ENCODE peak calls at places on chromosome 4, in nine cellular contexts. Y is PC-3, L is brain microvascular endothelial cell, G is AG10803, D is neural crest cell, T is fibroblast of mammary gland, I is tibial artery, Z is mucosa of descending colon, X is fibroblast of lung. R is an unnamed sample.

GRCh38 chr4:185524888-185525863 is 10.1 kb downstream of the PDLIM3 start:
- DNase-seq in Y (peak; percentile 27), L (no peak), G (no peak), D (no peak), T (no peak), I (no peak), Z (no peak), X (peak; percentile 51), R (no peak)

GRCh38 chr4:69881173-69881773 is 21.3 kb upstream of the SULT1E1 start:
- DNase-seq in Y (peak; percentile 66), L (peak; percentile 46), G (peak; percentile 48), D (no peak), T (peak; percentile 74), I (peak; percentile 28), Z (no peak), X (peak; percentile 26), R (no peak)

GRCh38 chr4:169143335-169143734 is 127.4 kb downstream of the SH3RF1 start:
- DNase-seq in Y (no peak), L (no peak), G (no peak), D (no peak), T (no peak), I (no peak), Z (no peak), X (no peak), R (no peak)

GRCh38 chr4:133146574-133147198 is 2.4 kb upstream of the PCDH10 start:
- DNase-seq in Y (peak; percentile 59), L (peak; percentile 53), G (peak; percentile 35), D (peak; percentile 73), T (peak; percentile 50), I (no peak), Z (no peak), X (peak; percentile 53), R (no peak)

GRCh38 chr4:13627185-13627605 is 330 bp downstream of the BOD1L1 start:
- DNase-seq in Y (no peak), L (no peak), G (peak; percentile 5), D (no peak), T (peak; percentile 13), I (no peak), Z (peak; percentile 61), X (peak; percentile 19), R (no peak)

GRCh38 chr4:137601924-137602323 is 69.6 kb upstream of the PCDH18 start:
- DNase-seq in Y (peak; percentile 56), L (no peak), G (peak; percentile 22), D (no peak), T (no peak), I (no peak), Z (no peak), X (peak; percentile 42), R (no peak)

GRCh38 chr4:157575339-157575738 is 354.8 kb downstream of the GRIA2 start:
- DNase-seq in Y (no peak), L (no peak), G (no peak), D (no peak), T (no peak), I (no peak), Z (no peak), X (no peak), R (no peak)

GRCh38 chr4:181897935-181898334 is 345.3 kb upstream of the TENM3 start:
- DNase-seq in Y (no peak), L (peak; percentile 50), G (peak; percentile 78), D (no peak), T (peak; percentile 58), I (no peak), Z (no peak), X (peak; percentile 95), R (peak; percentile 82)

GRCh38 chr4:74410741-74411140 is 34.2 kb upstream of the AREG start:
- DNase-seq in Y (no peak), L (no peak), G (no peak), D (no peak), T (no peak), I (no peak), Z (no peak), X (peak; percentile 12), R (no peak)

DNA sequence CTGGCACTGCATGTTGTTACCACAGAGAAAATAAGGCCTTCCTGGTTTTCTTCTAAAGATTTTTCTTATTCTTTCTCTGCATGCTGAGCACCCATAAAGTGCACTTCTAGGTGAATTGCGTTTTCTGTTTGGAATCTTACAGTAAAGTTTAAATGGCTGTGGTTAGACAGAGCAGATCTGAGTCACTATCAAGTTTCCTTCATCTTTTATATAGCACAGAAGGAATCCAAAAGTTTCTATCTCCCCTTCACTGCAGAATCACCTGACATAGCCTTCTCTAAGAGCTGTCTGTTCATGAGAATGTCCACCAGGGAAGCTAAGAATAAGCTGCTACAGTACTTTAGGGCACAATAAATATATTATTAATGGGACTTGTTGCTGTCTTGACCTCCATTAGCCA is 455.5 kb upstream of the FAM241A start:
- DNase-seq in Y (no peak), L (no peak), G (peak; percentile 61), D (no peak), T (peak; percentile 21), I (no peak), Z (no peak), X (peak; percentile 52), R (peak; percentile 10)
- TF ChIP-seq CTCF in Y (no peak), L (no peak), G (no peak), D (no peak), T (no peak), I (no peak), Z (no peak), X (no peak), R (no peak)

GRCh38 chr4:102057122-102057521 is 266.6 kb downstream of the BANK1 start:
- DNase-seq in Y (no peak), L (no peak), G (no peak), D (no peak), T (no peak), I (no peak), Z (no peak), X (no peak), R (no peak)

GRCh38 chr4:102061133-102061532 is 270.6 kb downstream of the BANK1 start:
- DNase-seq in Y (no peak), L (no peak), G (no peak), D (no peak), T (no peak), I (no peak), Z (no peak), X (no peak), R (no peak)

DNA sequence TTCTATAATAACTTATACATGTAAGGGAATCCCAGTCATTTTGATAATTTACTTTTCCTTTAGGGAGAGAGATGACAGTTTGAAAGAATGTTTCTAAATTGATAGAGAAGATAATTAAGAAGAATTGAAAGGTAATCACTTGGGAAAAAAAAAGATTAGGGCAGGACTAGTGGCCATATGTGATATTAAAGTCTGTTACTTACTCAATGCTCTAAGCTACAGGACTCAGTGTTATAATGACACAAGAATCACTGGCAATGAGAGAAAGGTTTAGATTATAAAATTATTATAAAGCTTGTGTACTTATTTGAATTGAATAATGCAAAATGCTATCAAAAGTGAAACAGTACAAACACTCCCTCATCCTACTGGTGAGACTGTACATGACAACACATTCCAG is 265.3 kb downstream of the BANK1 start:
- DNase-seq in Y (no peak), L (no peak), G (no peak), D (no peak), T (no peak), I (no peak), Z (no peak), X (no peak), R (no peak)
- TF ChIP-seq CTCF in Y (peak; percentile 30), L (peak; percentile 8), G (no peak), D (peak; percentile 49), T (no peak), I (no peak), Z (no peak), X (no peak), R (no peak)

GRCh38 chr4:6063684-6064083 is 45.5 kb upstream of the C4orf50 start:
- DNase-seq in Y (no peak), L (no peak), G (no peak), D (no peak), T (no peak), I (no peak), Z (no peak), X (no peak), R (no peak)
- TF ChIP-seq CTCF in Y (no peak), L (no peak), G (no peak), D (no peak), T (no peak), I (no peak), Z (no peak), X (no peak), R (no peak)

GRCh38 chr4:926538-926937 is 5.6 kb downstream of the GAK start:
- DNase-seq in Y (peak; percentile 17), L (no peak), G (no peak), D (peak; percentile 41), T (peak; percentile 24), I (no peak), Z (no peak), X (no peak), R (no peak)
- TF ChIP-seq CTCF in Y (peak; percentile 42), L (peak; percentile 63), G (peak; percentile 49), D (peak; percentile 60), T (peak; percentile 43), I (no peak), Z (no peak), X (peak; percentile 52), R (peak; percentile 22)

GRCh38 chr4:7878323-7878722 is 61.3 kb downstream of the AFAP1 start:
- DNase-seq in Y (no peak), L (no peak), G (no peak), D (no peak), T (no peak), I (no peak), Z (no peak), X (no peak), R (no peak)

GRCh38 chr4:7877131-7877530 is 62.5 kb downstream of the AFAP1 start:
- DNase-seq in Y (no peak), L (no peak), G (no peak), D (no peak), T (no peak), I (no peak), Z (no peak), X (no peak), R (no peak)

GRCh38 chr4:7873881-7874280 is 65.8 kb downstream of the AFAP1 start:
- DNase-seq in Y (peak; percentile 30), L (no peak), G (no peak), D (no peak), T (no peak), I (no peak), Z (no peak), X (peak; percentile 33), R (no peak)

GRCh38 chr4:7874838-7875237 is 64.8 kb downstream of the AFAP1 start:
- DNase-seq in Y (no peak), L (no peak), G (no peak), D (no peak), T (no peak), I (no peak), Z (no peak), X (no peak), R (no peak)

DNA sequence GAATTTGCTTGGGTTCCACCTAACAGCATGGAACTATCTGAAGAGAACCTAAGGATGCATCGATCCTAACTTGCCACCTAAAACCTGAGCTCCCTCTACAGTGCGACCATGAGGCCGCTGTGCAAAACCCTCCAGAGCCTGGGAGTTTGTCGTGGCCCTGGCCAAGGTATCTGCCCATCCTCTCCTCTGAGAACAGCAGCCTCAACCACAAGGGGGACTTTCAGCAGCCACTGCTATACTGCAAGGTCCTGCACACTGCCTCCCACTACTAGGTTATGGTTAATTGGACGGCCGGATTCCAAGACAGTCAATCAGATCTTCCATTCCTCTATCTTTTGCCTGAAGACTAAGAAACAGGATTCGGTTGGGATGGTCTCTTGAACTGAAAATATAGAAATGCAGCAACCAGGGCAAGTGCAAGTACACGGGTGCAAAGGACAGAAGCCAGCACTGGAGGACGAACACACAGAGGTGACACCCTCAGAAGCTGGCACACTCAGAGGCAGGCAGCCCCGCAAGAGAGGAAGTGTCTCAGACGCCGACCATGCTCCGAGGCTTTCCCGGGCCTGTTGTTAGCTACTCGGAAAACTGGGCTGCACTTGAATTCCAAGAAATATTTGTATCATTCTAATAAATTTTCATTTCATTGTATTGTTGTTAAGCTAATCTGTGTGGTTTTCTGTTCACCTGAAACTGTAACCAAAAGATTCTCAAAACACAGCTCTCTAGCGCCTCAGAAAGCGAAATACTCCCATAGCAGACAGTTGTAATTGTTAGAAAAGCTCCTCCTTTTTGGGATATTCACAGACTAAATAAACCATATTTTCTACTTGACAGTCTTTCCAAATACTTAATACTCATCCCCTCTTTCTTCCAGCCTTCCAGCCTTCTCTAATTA is 63.3 kb downstream of the AFAP1 start:
- DNase-seq in Y (no peak), L (peak; percentile 70), G (peak; percentile 66), D (peak; percentile 8), T (peak; percentile 66), I (no peak), Z (no peak), X (peak; percentile 80), R (no peak)
- TF ChIP-seq CTCF in Y (peak; percentile 45), L (peak; percentile 83), G (peak; percentile 62), D (peak; percentile 39), T (peak; percentile 41), I (peak; percentile 19), Z (no peak), X (peak; percentile 46), R (peak; percentile 61)